ENCODE peak calls at places on chromosomes 5 and 9, in nine cellular contexts. Z is iris pigment epithelial cell, B is sigmoid colon, Q is nephron progenitor cell, C is pulmonary artery endothelial cell, M is epithelial cell of esophagus, R is neural progenitor cell, I is SK-N-SH, P is IMR-90. J is an unnamed sample.
A peak's percentile ranks its signal among the peaks of the same experiment; 100 is the strongest.

GRCh38 chr9:120935383-120935857 is 8.8 kb upstream of the TRAF1 start:
- DNase-seq in B (peak; percentile 98), Z (peak; percentile 92), C (peak; percentile 91), I (peak; percentile 89), R (no peak), M (peak; percentile 100), P (peak; percentile 91), Q (no peak), J (peak; percentile 97)

GRCh38 chr9:4463824-4464223 is 26.4 kb upstream of the SLC1A1 start:
- DNase-seq in B (no peak), Z (peak; percentile 1), M (no peak), Q (no peak), R (no peak), C (no peak), P (no peak), I (no peak), J (peak; percentile 19)

GRCh38 chr5:137340899-137341298 is 158.2 kb downstream of the SPOCK1 start:
- DNase-seq in M (no peak), B (no peak), I (no peak), P (no peak), C (no peak), R (no peak), Z (no peak), Q (no peak), J (no peak)

GRCh38 chr9:91837982-91838731 is 111.9 kb downstream of the ROR2 start:
- DNase-seq in C (no peak), Z (peak; percentile 66), B (peak; percentile 85), M (peak; percentile 86), Q (no peak), I (no peak), R (no peak), P (peak; percentile 71), J (peak; percentile 90)

GRCh38 chr9:38144421-38144820 is 75.4 kb upstream of the SHB start:
- DNase-seq in M (peak; percentile 36), B (no peak), R (no peak), Q (no peak), C (no peak), I (peak; percentile 34), Z (peak; percentile 74), P (peak; percentile 70), J (peak; percentile 6)

GRCh38 chr9:134390537-134390936 is 64.3 kb downstream of the RXRA start:
- DNase-seq in Q (no peak), C (no peak), B (no peak), P (no peak), R (no peak), Z (no peak), M (no peak), I (no peak), J (no peak)

GRCh38 chr5:175687231-175687701 is 29.4 kb downstream of the HRH2 start:
- DNase-seq in Z (no peak), C (no peak), M (no peak), Q (no peak), P (no peak), R (no peak), I (no peak), B (peak; percentile 61), J (no peak)

GRCh38 chr5:39164529-39165402 is 54.6 kb downstream of the FYB1 start:
- DNase-seq in Q (no peak), Z (peak; percentile 7), R (no peak), B (no peak), C (no peak), P (peak; percentile 19), I (no peak), M (peak; percentile 68), J (peak; percentile 22)

GRCh38 chr9:133842721-133843227 is 104.6 kb upstream of the SARDH start:
- DNase-seq in C (no peak), Z (no peak), B (no peak), M (no peak), I (no peak), R (no peak), P (no peak), Q (no peak), J (no peak)

GRCh38 chr5:74546796-74547195 is 93.7 kb downstream of the ENC1 start:
- DNase-seq in Q (no peak), B (no peak), M (no peak), C (no peak), R (no peak), I (no peak), Z (peak; percentile 43), P (peak; percentile 58), J (peak; percentile 12)

GRCh38 chr5:160743027-160743426 is 109.0 kb downstream of the ATP10B start:
- DNase-seq in C (no peak), R (no peak), Q (no peak), M (no peak), B (no peak), P (no peak), Z (no peak), I (no peak), J (no peak)

GRCh38 chr5:171442287-171443042 is 23.0 kb downstream of the FGF18 start:
- DNase-seq in I (no peak), Q (no peak), C (no peak), R (no peak), Z (peak; percentile 69), B (no peak), P (peak; percentile 60), M (no peak), J (peak; percentile 17)

GRCh38 chr5:494667-495255 is 29.5 kb downstream of the SLC9A3 start:
- DNase-seq in I (no peak), C (no peak), Z (no peak), Q (peak; percentile 12), B (no peak), M (no peak), R (no peak), P (no peak), J (no peak)

GRCh38 chr9:35650341-35651158 is at the start of gene SIT1:
- DNase-seq in I (no peak), C (no peak), P (no peak), Z (no peak), R (no peak), Q (no peak), M (no peak), B (peak; percentile 61), J (no peak)